ENCODE peak calls at places on chromosomes 3 and 15, in seven cellular contexts. A is HS-5, K is kidney glomerular epithelial cell, W is left colon, L is T47D, U is GM03348, Z is left lung. R is an unnamed sample.

GRCh38 chr3:157542711-157543485 is 39.7 kb upstream of the VEPH1 start:
- DNase-seq in A (no peak), K (peak; percentile 50), W (peak; percentile 82), L (peak; percentile 89), U (peak; percentile 88), Z (peak; percentile 84), R (no peak)

GRCh38 chr15:95872366-95872771 is 458.1 kb upstream of the NR2F2 start:
- DNase-seq in A (no peak), K (peak; percentile 93), W (no peak), L (peak; percentile 58), U (peak; percentile 65), Z (no peak), R (no peak)

GRCh38 chr15:55868707-55869106 is 124.7 kb downstream of the NEDD4 start:
- DNase-seq in A (no peak), K (peak; percentile 1), W (no peak), L (no peak), U (peak; percentile 40), Z (no peak), R (no peak)

GRCh38 chr3:184491867-184492615 is 69.5 kb upstream of the EPHB3 start:
- DNase-seq in A (no peak), K (no peak), W (peak; percentile 28), L (peak; percentile 61), U (no peak), Z (peak; percentile 44), R (no peak)

GRCh38 chr15:75842722-75843617 is at the start of gene UBE2Q2:
- DNase-seq in A (peak; percentile 16), K (peak; percentile 34), W (peak; percentile 76), L (peak; percentile 81), U (peak; percentile 88), Z (peak; percentile 77), R (no peak)

GRCh38 chr3:42702066-42702951 is at the start of gene HHATL:
- DNase-seq in A (no peak), K (no peak), W (no peak), L (no peak), U (no peak), Z (no peak), R (no peak)

GRCh38 chr15:60945196-60945595 is 283.9 kb downstream of the RORA start:
- DNase-seq in A (no peak), K (no peak), W (no peak), L (no peak), U (no peak), Z (no peak), R (no peak)

GRCh38 chr3:155404486-155404885 is 111.0 kb upstream of the STRIT1 start:
- DNase-seq in A (no peak), K (no peak), W (no peak), L (no peak), U (no peak), Z (no peak), R (no peak)

GRCh38 chr15:39851505-39852082 is 68.5 kb downstream of the GPR176 start:
- DNase-seq in A (no peak), K (no peak), W (no peak), L (no peak), U (no peak), Z (no peak), R (no peak)

GRCh38 chr15:43270676-43271306 is 4.1 kb upstream of the TGM5 start:
- DNase-seq in A (no peak), K (no peak), W (no peak), L (no peak), U (no peak), Z (no peak), R (no peak)

GRCh38 chr15:89399390-89400120 is 64.9 kb upstream of the POLG start:
- DNase-seq in A (no peak), K (no peak), W (peak; percentile 39), L (peak; percentile 57), U (peak; percentile 57), Z (no peak), R (no peak)

GRCh38 chr3:190132376-190132775 is 11.7 kb upstream of the P3H2 start:
- DNase-seq in A (no peak), K (no peak), W (no peak), L (no peak), U (peak; percentile 22), Z (no peak), R (no peak)

GRCh38 chr3:30170681-30171438 is 435.5 kb upstream of the TGFBR2 start:
- DNase-seq in A (no peak), K (no peak), W (no peak), L (no peak), U (no peak), Z (no peak), R (no peak)

GRCh38 chr3:160225181-160226025 is at the start of gene C3orf80:
- DNase-seq in A (peak; percentile 19), K (no peak), W (peak; percentile 60), L (peak; percentile 82), U (peak; percentile 78), Z (peak; percentile 60), R (peak; percentile 29)

GRCh38 chr15:96421211-96421610 is 90.7 kb downstream of the NR2F2 start:
- DNase-seq in A (peak; percentile 41), K (peak; percentile 59), W (no peak), L (peak; percentile 10), U (peak; percentile 30), Z (no peak), R (no peak)

GRCh38 chr3:71515640-71516383 is 67.7 kb downstream of the FOXP1 start:
- DNase-seq in A (no peak), K (no peak), W (no peak), L (no peak), U (no peak), Z (no peak), R (no peak)

GRCh38 chr3:42547401-42547945 is 34.3 kb downstream of the SEC22C start:
- DNase-seq in A (peak; percentile 18), K (peak; percentile 41), W (peak; percentile 80), L (peak; percentile 84), U (peak; percentile 86), Z (peak; percentile 68), R (peak; percentile 8)

GRCh38 chr15:63466378-63467192 is 37.8 kb upstream of the USP3 start:
- DNase-seq in A (no peak), K (peak; percentile 11), W (peak; percentile 35), L (peak; percentile 84), U (peak; percentile 79), Z (no peak), R (peak; percentile 53)

GRCh38 chr3:8324727-8325126 is 176.9 kb upstream of the LMCD1 start:
- DNase-seq in A (no peak), K (peak; percentile 55), W (peak; percentile 41), L (peak; percentile 70), U (peak; percentile 77), Z (peak; percentile 35), R (no peak)

GRCh38 chr3:131699001-131699400 is 196.2 kb upstream of the MRPL3 start:
- DNase-seq in A (peak; percentile 56), K (no peak), W (no peak), L (no peak), U (peak; percentile 58), Z (no peak), R (no peak)

GRCh38 chr3:16665282-16665741 is 60.1 kb upstream of the DAZL start:
- DNase-seq in A (peak; percentile 18), K (no peak), W (peak; percentile 21), L (no peak), U (peak; percentile 9), Z (no peak), R (peak; percentile 23)

GRCh38 chr15:78810377-78811123 is 714 bp downstream of the ADAMTS7 start:
- DNase-seq in A (no peak), K (peak; percentile 19), W (peak; percentile 59), L (peak; percentile 63), U (peak; percentile 77), Z (no peak), R (no peak)

GRCh38 chr15:35038655-35039534 is 46.2 kb downstream of the NANOGP8 start:
- DNase-seq in A (peak; percentile 20), K (no peak), W (no peak), L (no peak), U (peak; percentile 41), Z (no peak), R (no peak)

GRCh38 chr3:161474691-161475090 is 21.9 kb upstream of the OTOL1 start:
- DNase-seq in A (no peak), K (no peak), W (no peak), L (no peak), U (no peak), Z (no peak), R (no peak)

GRCh38 chr3:12959838-12960378 is 113.3 kb downstream of the IQSEC1 start:
- DNase-seq in A (no peak), K (no peak), W (peak; percentile 35), L (no peak), U (no peak), Z (peak; percentile 64), R (no peak)

GRCh38 chr3:15616053-15616452 is 14.5 kb downstream of the BTD start:
- DNase-seq in A (peak; percentile 20), K (no peak), W (no peak), L (no peak), U (no peak), Z (no peak), R (no peak)

GRCh38 chr3:60434945-60435344 is 816.3 kb downstream of the FHIT start:
- DNase-seq in A (no peak), K (no peak), W (no peak), L (no peak), U (no peak), Z (no peak), R (no peak)

GRCh38 chr3:24197809-24198208 is 252.7 kb downstream of the NR1D2 start:
- DNase-seq in A (no peak), K (no peak), W (no peak), L (peak; percentile 16), U (no peak), Z (no peak), R (no peak)

GRCh38 chr15:28020644-28021043 is 78.5 kb downstream of the OCA2 start:
- DNase-seq in A (no peak), K (no peak), W (no peak), L (no peak), U (no peak), Z (no peak), R (no peak)

GRCh38 chr3:127691974-127692373 is 19.2 kb downstream of the ABTB1 start:
- DNase-seq in A (no peak), K (no peak), W (no peak), L (no peak), U (no peak), Z (no peak), R (no peak)

GRCh38 chr15:101115887-101116680 is 135.8 kb downstream of the CHSY1 start:
- DNase-seq in A (no peak), K (peak; percentile 11), W (no peak), L (no peak), U (peak; percentile 78), Z (peak; percentile 74), R (peak; percentile 29)

GRCh38 chr3:194711913-194712312 is 26.2 kb downstream of the FAM43A start:
- DNase-seq in A (peak; percentile 53), K (peak; percentile 96), W (no peak), L (peak; percentile 70), U (peak; percentile 20), Z (no peak), R (peak; percentile 87)

GRCh38 chr15:33720952-33721351 is 247.3 kb upstream of the CHRM5 start:
- DNase-seq in A (no peak), K (peak; percentile 12), W (no peak), L (no peak), U (peak; percentile 31), Z (no peak), R (peak; percentile 69)

R was measured in RCC 7860.